ENCODE peak calls at places on chromosomes 6 and 20, in eight cellular contexts. One of them, this sample, is unnamed.

GRCh38 chr20:4060856-4061440 is 45.6 kb upstream of the RNF24 start:
- DNase-seq in mesothelial cell of epicardium: no peak
- DNase-seq in mucosa of descending colon: no peak
- DNase-seq in brain microvascular endothelial cell: no peak
- DNase-seq in OCI-LY7: no peak
- DNase-seq in ascending aorta: peak
- DNase-seq in progenitor cell of endocrine pancreas: no peak
- DNase-seq in left lung: no peak
- DNase-seq in this sample: no peak

GRCh38 chr6:125201961-125202729 is 48.6 kb downstream of the TPD52L1 start:
- DNase-seq in mucosa of descending colon: peak
- DNase-seq in ascending aorta: no peak
- DNase-seq in mesothelial cell of epicardium: peak
- DNase-seq in progenitor cell of endocrine pancreas: no peak
- DNase-seq in brain microvascular endothelial cell: peak
- DNase-seq in OCI-LY7: no peak
- DNase-seq in left lung: peak
- DNase-seq in this sample: peak

GRCh38 chr20:15252289-15252688 is 914.9 kb upstream of the FLRT3 start:
- DNase-seq in left lung: no peak
- DNase-seq in mesothelial cell of epicardium: no peak
- DNase-seq in OCI-LY7: no peak
- DNase-seq in ascending aorta: no peak
- DNase-seq in mucosa of descending colon: no peak
- DNase-seq in progenitor cell of endocrine pancreas: no peak
- DNase-seq in brain microvascular endothelial cell: no peak
- DNase-seq in this sample: no peak

GRCh38 chr6:121055572-121056163 is 278.6 kb downstream of the TBC1D32 start:
- DNase-seq in mesothelial cell of epicardium: no peak
- DNase-seq in left lung: no peak
- DNase-seq in OCI-LY7: peak
- DNase-seq in brain microvascular endothelial cell: peak
- DNase-seq in mucosa of descending colon: no peak
- DNase-seq in progenitor cell of endocrine pancreas: no peak
- DNase-seq in ascending aorta: no peak
- DNase-seq in this sample: no peak

GRCh38 chr20:51381557-51381956 is 161.0 kb downstream of the NFATC2 start:
- DNase-seq in left lung: peak
- DNase-seq in brain microvascular endothelial cell: no peak
- DNase-seq in progenitor cell of endocrine pancreas: no peak
- DNase-seq in mesothelial cell of epicardium: no peak
- DNase-seq in OCI-LY7: peak
- DNase-seq in mucosa of descending colon: no peak
- DNase-seq in ascending aorta: no peak
- DNase-seq in this sample: no peak

GRCh38 chr20:25226433-25227316 is 21.2 kb upstream of the PYGB start:
- DNase-seq in mesothelial cell of epicardium: no peak
- DNase-seq in mucosa of descending colon: peak
- DNase-seq in ascending aorta: peak
- DNase-seq in left lung: no peak
- DNase-seq in brain microvascular endothelial cell: no peak
- DNase-seq in OCI-LY7: no peak
- DNase-seq in progenitor cell of endocrine pancreas: no peak
- DNase-seq in this sample: no peak

GRCh38 chr6:40661726-40662125 is 74.6 kb upstream of the LRFN2 start:
- DNase-seq in mesothelial cell of epicardium: no peak
- DNase-seq in OCI-LY7: no peak
- DNase-seq in mucosa of descending colon: no peak
- DNase-seq in progenitor cell of endocrine pancreas: no peak
- DNase-seq in left lung: no peak
- DNase-seq in ascending aorta: no peak
- DNase-seq in brain microvascular endothelial cell: no peak
- DNase-seq in this sample: no peak

GRCh38 chr6:79671605-79672266 is 40.6 kb downstream of the SH3BGRL2 start:
- DNase-seq in mesothelial cell of epicardium: no peak
- DNase-seq in ascending aorta: no peak
- DNase-seq in progenitor cell of endocrine pancreas: no peak
- DNase-seq in OCI-LY7: peak
- DNase-seq in brain microvascular endothelial cell: peak
- DNase-seq in left lung: peak
- DNase-seq in mucosa of descending colon: peak
- DNase-seq in this sample: no peak

GRCh38 chr20:9482180-9482579 is 32.2 kb upstream of the LAMP5 start:
- DNase-seq in ascending aorta: no peak
- DNase-seq in brain microvascular endothelial cell: no peak
- DNase-seq in progenitor cell of endocrine pancreas: no peak
- DNase-seq in mesothelial cell of epicardium: no peak
- DNase-seq in OCI-LY7: no peak
- DNase-seq in mucosa of descending colon: no peak
- DNase-seq in left lung: no peak
- DNase-seq in this sample: no peak

GRCh38 chr20:18007534-18008292 is 38.9 kb downstream of the MGME1 start:
- DNase-seq in mesothelial cell of epicardium: no peak
- DNase-seq in mucosa of descending colon: no peak
- DNase-seq in brain microvascular endothelial cell: no peak
- DNase-seq in ascending aorta: no peak
- DNase-seq in progenitor cell of endocrine pancreas: no peak
- DNase-seq in left lung: no peak
- DNase-seq in OCI-LY7: no peak
- DNase-seq in this sample: no peak

GRCh38 chr6:129679250-129679649 is 30.7 kb downstream of the ARHGAP18 start:
- DNase-seq in brain microvascular endothelial cell: no peak
- DNase-seq in OCI-LY7: no peak
- DNase-seq in ascending aorta: no peak
- DNase-seq in progenitor cell of endocrine pancreas: no peak
- DNase-seq in mucosa of descending colon: no peak
- DNase-seq in left lung: no peak
- DNase-seq in mesothelial cell of epicardium: no peak
- DNase-seq in this sample: no peak

GRCh38 chr20:63850689-63851547 is 10.4 kb upstream of the ABHD16B start:
- DNase-seq in progenitor cell of endocrine pancreas: no peak
- DNase-seq in brain microvascular endothelial cell: no peak
- DNase-seq in mucosa of descending colon: no peak
- DNase-seq in ascending aorta: no peak
- DNase-seq in left lung: no peak
- DNase-seq in OCI-LY7: no peak
- DNase-seq in mesothelial cell of epicardium: no peak
- DNase-seq in this sample: no peak

GRCh38 chr6:148348778-148349177 is 6.1 kb downstream of the SASH1 start:
- DNase-seq in ascending aorta: no peak
- DNase-seq in progenitor cell of endocrine pancreas: no peak
- DNase-seq in mesothelial cell of epicardium: no peak
- DNase-seq in left lung: no peak
- DNase-seq in mucosa of descending colon: no peak
- DNase-seq in OCI-LY7: no peak
- DNase-seq in brain microvascular endothelial cell: no peak
- DNase-seq in this sample: no peak

GRCh38 chr6:54873589-54873988 is 27.0 kb downstream of the FAM83B start:
- DNase-seq in mesothelial cell of epicardium: no peak
- DNase-seq in left lung: no peak
- DNase-seq in OCI-LY7: no peak
- DNase-seq in mucosa of descending colon: no peak
- DNase-seq in brain microvascular endothelial cell: no peak
- DNase-seq in progenitor cell of endocrine pancreas: no peak
- DNase-seq in ascending aorta: no peak
- DNase-seq in this sample: no peak

GRCh38 chr20:58753267-58753928 is 60.8 kb downstream of the NPEPL1 start:
- DNase-seq in progenitor cell of endocrine pancreas: no peak
- DNase-seq in mucosa of descending colon: no peak
- DNase-seq in mesothelial cell of epicardium: no peak
- DNase-seq in brain microvascular endothelial cell: no peak
- DNase-seq in left lung: no peak
- DNase-seq in OCI-LY7: no peak
- DNase-seq in ascending aorta: no peak
- DNase-seq in this sample: no peak

GRCh38 chr20:36875702-36876472 is at the start of gene TLDC2:
- DNase-seq in progenitor cell of endocrine pancreas: no peak
- DNase-seq in ascending aorta: no peak
- DNase-seq in mucosa of descending colon: peak
- DNase-seq in left lung: no peak
- DNase-seq in mesothelial cell of epicardium: no peak
- DNase-seq in OCI-LY7: no peak
- DNase-seq in brain microvascular endothelial cell: no peak
- DNase-seq in this sample: no peak

GRCh38 chr20:5845686-5846651 is 95.8 kb downstream of the SHLD1 start:
- DNase-seq in brain microvascular endothelial cell: peak
- DNase-seq in ascending aorta: no peak
- DNase-seq in mesothelial cell of epicardium: no peak
- DNase-seq in left lung: no peak
- DNase-seq in mucosa of descending colon: no peak
- DNase-seq in OCI-LY7: no peak
- DNase-seq in progenitor cell of endocrine pancreas: no peak
- DNase-seq in this sample: no peak

GRCh38 chr6:150485559-150486517 is 113.8 kb upstream of the PLEKHG1 start:
- DNase-seq in mucosa of descending colon: no peak
- DNase-seq in mesothelial cell of epicardium: no peak
- DNase-seq in progenitor cell of endocrine pancreas: no peak
- DNase-seq in OCI-LY7: no peak
- DNase-seq in ascending aorta: no peak
- DNase-seq in left lung: no peak
- DNase-seq in brain microvascular endothelial cell: peak
- DNase-seq in this sample: no peak

GRCh38 chr20:37989601-37990001 is 43.7 kb downstream of the TTI1 start:
- DNase-seq in ascending aorta: no peak
- DNase-seq in brain microvascular endothelial cell: no peak
- DNase-seq in OCI-LY7: no peak
- DNase-seq in mucosa of descending colon: peak
- DNase-seq in progenitor cell of endocrine pancreas: no peak
- DNase-seq in mesothelial cell of epicardium: no peak
- DNase-seq in left lung: peak
- DNase-seq in this sample: no peak

GRCh38 chr6:168133186-168133585 is 54.2 kb upstream of the FRMD1 start:
- DNase-seq in mucosa of descending colon: no peak
- DNase-seq in mesothelial cell of epicardium: no peak
- DNase-seq in progenitor cell of endocrine pancreas: peak
- DNase-seq in left lung: peak
- DNase-seq in ascending aorta: peak
- DNase-seq in brain microvascular endothelial cell: peak
- DNase-seq in OCI-LY7: no peak
- DNase-seq in this sample: no peak
- TF ChIP-seq CTCF in mucosa of descending colon: no peak
- TF ChIP-seq CTCF in mesothelial cell of epicardium: no peak
- TF ChIP-seq CTCF in progenitor cell of endocrine pancreas: no peak
- TF ChIP-seq CTCF in left lung: no peak
- TF ChIP-seq CTCF in ascending aorta: no peak
- TF ChIP-seq CTCF in brain microvascular endothelial cell: no peak
- TF ChIP-seq CTCF in OCI-LY7: no peak
- TF ChIP-seq CTCF in this sample: no peak

DNA sequence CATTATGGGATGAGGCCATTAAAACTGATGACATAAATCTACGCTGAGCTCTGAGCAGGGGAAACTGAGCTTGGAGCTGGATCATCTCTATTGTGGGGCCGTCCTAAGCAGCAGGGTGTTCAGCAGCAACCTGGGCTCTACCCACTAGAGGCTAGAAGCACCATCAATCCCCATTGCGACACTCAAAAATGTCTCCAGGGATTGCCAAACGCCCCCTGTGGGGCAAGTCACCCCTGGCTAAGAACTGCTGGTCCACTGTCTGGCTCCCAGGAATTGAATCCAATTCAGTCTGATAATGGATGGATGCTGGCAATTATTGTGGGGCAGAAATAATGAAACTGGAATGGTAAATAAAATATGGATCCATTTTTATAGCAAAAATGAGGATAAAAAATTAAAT is 38.2 kb downstream of the PMEPA1 start:
- DNase-seq in mesothelial cell of epicardium: no peak
- DNase-seq in ascending aorta: no peak
- DNase-seq in left lung: no peak
- DNase-seq in mucosa of descending colon: no peak
- DNase-seq in OCI-LY7: no peak
- DNase-seq in brain microvascular endothelial cell: no peak
- DNase-seq in progenitor cell of endocrine pancreas: no peak
- DNase-seq in this sample: no peak
- TF ChIP-seq CTCF in mesothelial cell of epicardium: no peak
- TF ChIP-seq CTCF in ascending aorta: no peak
- TF ChIP-seq CTCF in left lung: no peak
- TF ChIP-seq CTCF in mucosa of descending colon: no peak
- TF ChIP-seq CTCF in OCI-LY7: peak
- TF ChIP-seq CTCF in brain microvascular endothelial cell: peak
- TF ChIP-seq CTCF in progenitor cell of endocrine pancreas: peak
- TF ChIP-seq CTCF in this sample: no peak

GRCh38 chr6:5398530-5398929 is 137.2 kb downstream of the FARS2 start:
- DNase-seq in mesothelial cell of epicardium: no peak
- DNase-seq in brain microvascular endothelial cell: peak
- DNase-seq in left lung: no peak
- DNase-seq in OCI-LY7: peak
- DNase-seq in progenitor cell of endocrine pancreas: no peak
- DNase-seq in ascending aorta: no peak
- DNase-seq in mucosa of descending colon: no peak
- DNase-seq in this sample: no peak
- TF ChIP-seq CTCF in mesothelial cell of epicardium: no peak
- TF ChIP-seq CTCF in brain microvascular endothelial cell: peak
- TF ChIP-seq CTCF in left lung: peak
- TF ChIP-seq CTCF in OCI-LY7: peak
- TF ChIP-seq CTCF in progenitor cell of endocrine pancreas: peak
- TF ChIP-seq CTCF in ascending aorta: peak
- TF ChIP-seq CTCF in mucosa of descending colon: no peak
- TF ChIP-seq CTCF in this sample: no peak

DNA sequence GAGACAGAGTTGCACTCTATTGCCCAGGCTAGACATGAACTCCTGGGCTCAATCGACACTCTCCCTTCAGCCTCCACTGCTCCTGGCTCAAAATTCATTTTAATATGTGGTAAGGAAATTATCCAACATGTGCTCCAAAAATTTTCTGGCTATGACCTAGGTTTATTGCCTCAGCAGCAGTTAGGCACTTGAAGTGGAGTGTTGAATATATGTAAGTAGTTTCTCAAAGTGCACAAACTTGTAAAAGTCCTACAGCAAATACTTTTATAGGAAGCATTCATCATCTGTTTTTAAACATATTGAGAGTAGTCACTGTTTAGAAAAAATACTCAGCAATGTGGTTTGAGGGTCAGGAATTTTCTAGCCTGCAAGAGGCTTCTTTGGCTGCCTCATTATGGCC is 13.2 kb downstream of the FILIP1 start:
- DNase-seq in left lung: no peak
- DNase-seq in ascending aorta: no peak
- DNase-seq in brain microvascular endothelial cell: no peak
- DNase-seq in mesothelial cell of epicardium: no peak
- DNase-seq in progenitor cell of endocrine pancreas: no peak
- DNase-seq in OCI-LY7: no peak
- DNase-seq in mucosa of descending colon: no peak
- DNase-seq in this sample: no peak
- TF ChIP-seq CTCF in left lung: no peak
- TF ChIP-seq CTCF in ascending aorta: no peak
- TF ChIP-seq CTCF in brain microvascular endothelial cell: no peak
- TF ChIP-seq CTCF in mesothelial cell of epicardium: no peak
- TF ChIP-seq CTCF in progenitor cell of endocrine pancreas: no peak
- TF ChIP-seq CTCF in OCI-LY7: no peak
- TF ChIP-seq CTCF in mucosa of descending colon: no peak
- TF ChIP-seq CTCF in this sample: no peak

GRCh38 chr6:13538084-13538483 is 36.3 kb upstream of the SIRT5 start:
- DNase-seq in mucosa of descending colon: no peak
- DNase-seq in progenitor cell of endocrine pancreas: no peak
- DNase-seq in OCI-LY7: peak
- DNase-seq in brain microvascular endothelial cell: peak
- DNase-seq in left lung: no peak
- DNase-seq in ascending aorta: no peak
- DNase-seq in mesothelial cell of epicardium: no peak
- DNase-seq in this sample: no peak
- TF ChIP-seq CTCF in mucosa of descending colon: no peak
- TF ChIP-seq CTCF in progenitor cell of endocrine pancreas: peak
- TF ChIP-seq CTCF in OCI-LY7: peak
- TF ChIP-seq CTCF in brain microvascular endothelial cell: peak
- TF ChIP-seq CTCF in left lung: peak
- TF ChIP-seq CTCF in ascending aorta: peak
- TF ChIP-seq CTCF in mesothelial cell of epicardium: no peak
- TF ChIP-seq CTCF in this sample: no peak

GRCh38 chr20:326645-327031 is 1.3 kb downstream of the SOX12 start:
- DNase-seq in ascending aorta: no peak
- DNase-seq in mucosa of descending colon: peak
- DNase-seq in mesothelial cell of epicardium: no peak
- DNase-seq in progenitor cell of endocrine pancreas: peak
- DNase-seq in left lung: peak
- DNase-seq in brain microvascular endothelial cell: no peak
- DNase-seq in OCI-LY7: peak
- DNase-seq in this sample: no peak
- TF ChIP-seq CTCF in ascending aorta: no peak
- TF ChIP-seq CTCF in mucosa of descending colon: no peak
- TF ChIP-seq CTCF in mesothelial cell of epicardium: no peak
- TF ChIP-seq CTCF in progenitor cell of endocrine pancreas: no peak
- TF ChIP-seq CTCF in left lung: no peak
- TF ChIP-seq CTCF in brain microvascular endothelial cell: no peak
- TF ChIP-seq CTCF in OCI-LY7: no peak
- TF ChIP-seq CTCF in this sample: no peak